ENCODE peak calls at places on chromosomes 7 and 10, in seven cellular contexts. F, W, K, R, G, M and N are unnamed samples.
A peak's percentile ranks its signal among the peaks of the same experiment; 100 is the strongest.

GRCh38 chr7:47333959-47334358 is 248.0 kb downstream of the TNS3 start:
- DNase-seq in F (no peak), W (no peak), K (no peak), R (no peak), G (no peak), M (no peak), N (no peak)

GRCh38 chr7:47893721-47894365 is 54.4 kb downstream of the PKD1L1 start:
- DNase-seq in F (no peak), W (no peak), K (no peak), R (no peak), G (no peak), M (no peak), N (no peak)

GRCh38 chr7:27071622-27072390 is 24.0 kb downstream of the HOXA1 start:
- DNase-seq in F (peak; percentile 4), W (no peak), K (no peak), R (no peak), G (no peak), M (no peak), N (peak; percentile 96)

GRCh38 chr7:10483671-10484070 is 490.0 kb upstream of the PHF14 start:
- DNase-seq in F (no peak), W (no peak), K (no peak), R (no peak), G (no peak), M (no peak), N (peak; percentile 25)

GRCh38 chr7:149229526-149229925 is 9.9 kb upstream of the ZNF212 start:
- DNase-seq in F (no peak), W (no peak), K (no peak), R (no peak), G (no peak), M (no peak), N (peak; percentile 57)

GRCh38 chr10:119206603-119207366 is 586 bp upstream of the GRK5 start:
- DNase-seq in F (peak; percentile 67), W (peak; percentile 80), K (peak; percentile 48), R (peak; percentile 70), G (peak; percentile 76), M (peak; percentile 84), N (peak; percentile 85)

GRCh38 chr10:112565434-112566053 is 118.5 kb downstream of the VTI1A start:
- DNase-seq in F (peak; percentile 89), W (peak; percentile 19), K (peak; percentile 76), R (peak; percentile 32), G (peak; percentile 87), M (peak; percentile 32), N (peak; percentile 70)

GRCh38 chr10:23351914-23352313 is 7.3 kb upstream of the C10orf67 start:
- DNase-seq in F (peak; percentile 81), W (no peak), K (peak; percentile 75), R (no peak), G (no peak), M (no peak), N (no peak)

GRCh38 chr7:102433319-102434038 is at the start of gene ORAI2:
- DNase-seq in F (peak; percentile 64), W (peak; percentile 86), K (peak; percentile 43), R (peak; percentile 84), G (peak; percentile 74), M (peak; percentile 89), N (peak; percentile 86)

GRCh38 chr7:30412810-30413504 is 65.6 kb downstream of the NOD1 start:
- DNase-seq in F (peak; percentile 91), W (no peak), K (peak; percentile 88), R (peak; percentile 32), G (peak; percentile 85), M (peak; percentile 47), N (peak; percentile 73)

GRCh38 chr10:57955076-57955475 is 312.6 kb downstream of the IPMK start:
- DNase-seq in F (peak; percentile 81), W (no peak), K (peak; percentile 58), R (no peak), G (no peak), M (no peak), N (no peak)

GRCh38 chr7:137081694-137082093 is 213.2 kb downstream of the CHRM2 start:
- DNase-seq in F (peak; percentile 83), W (peak; percentile 56), K (peak; percentile 95), R (peak; percentile 37), G (no peak), M (no peak), N (no peak)

GRCh38 chr10:21720090-21720489 is 186.1 kb downstream of the MLLT10 start:
- DNase-seq in F (peak; percentile 61), W (no peak), K (peak; percentile 49), R (no peak), G (peak; percentile 57), M (no peak), N (no peak)

GRCh38 chr7:99224263-99224947 is 16.5 kb upstream of the KPNA7 start:
- DNase-seq in F (peak; percentile 17), W (no peak), K (peak; percentile 55), R (peak; percentile 42), G (no peak), M (no peak), N (peak; percentile 66)

GRCh38 chr10:106608101-106608500 is 556.4 kb downstream of the SORCS1 start:
- DNase-seq in F (peak; percentile 36), W (no peak), K (peak; percentile 57), R (no peak), G (no peak), M (no peak), N (no peak)

GRCh38 chr10:8051851-8052257 is 2.6 kb upstream of the GATA3 start:
- DNase-seq in F (no peak), W (no peak), K (no peak), R (no peak), G (peak; percentile 78), M (no peak), N (no peak)

GRCh38 chr7:154913645-154914579 is 89.0 kb downstream of the PAXIP1 start:
- DNase-seq in F (peak; percentile 78), W (peak; percentile 83), K (peak; percentile 61), R (peak; percentile 89), G (peak; percentile 94), M (peak; percentile 67), N (peak; percentile 73)

GRCh38 chr7:134594877-134595276 is 46.0 kb downstream of the AKR1B15 start:
- DNase-seq in F (no peak), W (no peak), K (no peak), R (no peak), G (no peak), M (no peak), N (no peak)

GRCh38 chr7:80127412-80128150 is 7.0 kb upstream of the GNAI1 start:
- DNase-seq in F (peak; percentile 61), W (no peak), K (no peak), R (no peak), G (peak; percentile 91), M (no peak), N (no peak)

GRCh38 chr7:151801291-151801690 is 75.6 kb downstream of the PRKAG2 start:
- DNase-seq in F (no peak), W (no peak), K (no peak), R (no peak), G (no peak), M (no peak), N (no peak)

GRCh38 chr7:5557920-5558401 is 134.3 kb upstream of the TNRC18 start:
- DNase-seq in F (no peak), W (peak; percentile 56), K (no peak), R (peak; percentile 67), G (no peak), M (peak; percentile 57), N (no peak)
- H3K4me3 ChIP-seq in F (no peak overlapping the region), W (peak overlapping the region; percentile 22), K (no peak overlapping the region), R (peak overlapping the region; percentile 8), G (no peak overlapping the region), M (peak overlapping the region; percentile 66), N (no peak overlapping the region)

DNA sequence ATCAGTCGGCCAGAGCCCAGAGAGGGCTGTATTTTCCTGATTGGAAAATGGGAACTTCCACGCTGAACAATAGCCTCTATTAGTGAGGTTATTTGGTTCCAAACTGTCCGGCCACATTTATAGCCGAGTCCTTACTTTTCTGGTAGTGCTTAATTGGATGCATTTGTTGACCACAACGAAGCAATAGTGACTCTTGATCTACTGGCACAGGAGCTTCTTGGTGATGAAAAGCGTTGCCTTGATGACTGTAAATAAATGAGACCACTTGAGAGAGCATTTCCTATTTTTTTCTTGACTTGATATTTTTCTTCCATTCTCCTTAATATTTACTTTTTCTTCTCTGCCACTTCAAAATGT is 4.8 kb upstream of the SP8 start:
- DNase-seq in F (no peak), W (no peak), K (no peak), R (no peak), G (no peak), M (no peak), N (no peak)
- H3K4me3 ChIP-seq in F (no peak overlapping the region), W (no peak overlapping the region), K (no peak overlapping the region), R (no peak overlapping the region), G (peak overlapping the region; percentile 51), M (no peak overlapping the region), N (no peak overlapping the region)

DNA sequence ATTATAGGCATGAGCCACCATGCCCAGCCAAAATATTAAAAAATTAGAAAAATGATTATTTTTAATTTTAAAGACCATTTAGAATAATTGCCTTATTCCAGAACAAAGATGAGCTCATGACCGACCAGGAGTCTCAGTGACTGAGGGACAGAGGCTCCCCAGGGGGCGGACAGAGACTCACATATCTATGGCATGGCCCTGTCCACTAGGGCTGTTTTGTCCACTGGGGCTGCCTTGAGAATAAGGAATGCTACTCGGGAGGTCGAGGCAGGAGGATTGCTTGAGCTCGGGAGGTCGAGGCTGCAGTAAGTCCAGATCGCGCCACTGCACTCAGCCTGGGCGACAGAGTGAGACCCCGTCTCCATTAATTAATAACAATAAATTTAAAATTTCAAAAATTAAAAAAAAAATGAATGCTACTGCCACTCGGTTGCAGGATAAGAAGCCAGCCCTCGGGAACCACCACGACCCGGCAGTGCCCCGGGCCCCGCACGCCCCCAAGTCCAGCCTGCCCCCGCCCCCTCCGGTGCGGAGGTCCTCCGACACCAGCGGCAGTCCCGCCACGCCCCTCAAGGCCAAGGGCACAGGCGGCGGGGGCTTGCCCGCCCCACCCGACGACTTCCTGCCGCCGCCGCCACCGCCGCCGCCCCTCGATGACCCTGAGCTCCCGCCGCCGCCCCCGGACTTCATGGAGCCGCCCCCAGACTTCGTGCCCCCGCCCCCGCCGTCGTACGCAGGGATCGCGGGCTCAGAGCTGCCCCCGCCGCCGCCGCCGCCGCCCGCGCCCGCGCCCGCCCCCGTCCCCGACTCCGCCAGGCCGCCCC is 128.6 kb downstream of the APBB1IP start:
- DNase-seq in F (no peak), W (no peak), K (no peak), R (no peak), G (peak; percentile 84), M (no peak), N (no peak)
- H3K4me3 ChIP-seq in F (peak overlapping the region; percentile 32), W (peak overlapping the region; percentile 24), K (peak overlapping the region; percentile 12), R (peak overlapping the region; percentile 32), G (peak overlapping the region; percentile 59), M (no peak overlapping the region), N (no peak overlapping the region)

DNA sequence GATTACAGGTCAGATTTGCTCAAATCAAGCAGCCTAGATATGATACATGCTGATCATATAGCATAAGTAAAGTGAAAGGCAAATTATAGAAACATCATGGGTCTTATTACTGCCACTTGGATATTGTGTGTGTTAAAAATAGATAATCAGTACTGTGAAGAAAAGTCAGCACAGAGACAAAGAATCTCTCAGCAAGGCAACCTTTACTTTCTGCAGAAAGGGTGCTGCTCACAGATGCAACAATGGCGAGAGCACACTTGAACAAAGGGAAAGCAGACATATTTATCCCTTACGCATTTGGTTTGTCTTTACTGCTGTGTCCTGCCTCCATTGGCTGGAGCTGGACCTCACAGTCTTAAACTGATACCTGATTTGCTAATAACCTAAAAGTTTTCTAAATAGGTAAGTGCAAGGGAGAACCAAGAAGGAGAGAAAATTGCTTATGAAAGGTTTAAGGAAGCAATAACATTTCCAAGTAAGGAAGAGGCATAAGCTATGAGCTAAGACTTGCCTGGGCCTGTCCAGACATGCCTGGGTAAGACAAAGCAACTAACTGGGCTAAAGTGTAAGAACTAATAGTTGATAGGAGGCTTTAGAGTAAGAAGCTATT is 1310.8 kb upstream of the LRRTM3 start:
- DNase-seq in F (no peak), W (no peak), K (no peak), R (no peak), G (no peak), M (no peak), N (no peak)
- H3K4me3 ChIP-seq in F (no peak overlapping the region), W (no peak overlapping the region), K (no peak overlapping the region), R (no peak overlapping the region), G (no peak overlapping the region), M (no peak overlapping the region), N (no peak overlapping the region)

GRCh38 chr7:116211913-116212596 is 1.7 kb downstream of the TES start:
- DNase-seq in F (peak; percentile 77), W (no peak), K (no peak), R (no peak), G (no peak), M (no peak), N (no peak)
- H3K4me3 ChIP-seq in F (peak overlapping the region; percentile 83), W (peak overlapping the region; percentile 55), K (peak overlapping the region; percentile 87), R (peak overlapping the region; percentile 94), G (peak overlapping the region; percentile 88), M (no peak overlapping the region), N (no peak overlapping the region)